ENCODE peak calls at places on chromosome 9, in nine cellular contexts. N is CD8-positive, alpha-beta memory T cell; T is left ventricle myocardium inferior; L is colonic mucosa; Y is mammary epithelial cell; C is GM06990; K is mesendoderm; M is PC-9; I is tibial artery. G is an unnamed sample. For H3K36me3, the result is how much of the 10 kb centered on the place peaks cover.

GRCh38 chr9:108671156-108671555 is 184.6 kb downstream of the ACTL7B start:
- DNase-seq in K (peak), Y (peak), I (no peak), N (no peak), T (no peak), L (no peak), M (no peak), C (no peak), G (no peak)

GRCh38 chr9:88751781-88752180 is 216.8 kb downstream of the NXNL2 start:
- DNase-seq in T (no peak), Y (no peak), C (no peak), N (no peak), K (no peak), M (no peak), L (no peak), I (no peak), G (no peak)

GRCh38 chr9:4465910-4466309 is 24.4 kb upstream of the SLC1A1 start:
- DNase-seq in K (no peak), T (no peak), L (no peak), N (no peak), Y (no peak), C (no peak), M (no peak), I (no peak), G (no peak)

GRCh38 chr9:100222674-100223073 is 123.6 kb downstream of the INVS start:
- DNase-seq in K (peak), T (no peak), L (no peak), M (no peak), N (no peak), I (no peak), C (no peak), Y (peak), G (no peak)

GRCh38 chr9:102966999-102967398 is 28.1 kb upstream of the CYLC2 start:
- DNase-seq in T (no peak), C (no peak), K (no peak), M (no peak), I (no peak), N (no peak), L (no peak), Y (no peak), G (no peak)

GRCh38 chr9:18549772-18550171 is 75.8 kb downstream of the ADAMTSL1 start:
- DNase-seq in C (no peak), N (no peak), K (no peak), M (no peak), T (no peak), L (no peak), Y (peak), I (no peak), G (no peak)

GRCh38 chr9:21875893-21876292 is 73.5 kb downstream of the MTAP start:
- DNase-seq in T (no peak), C (no peak), K (no peak), Y (no peak), N (no peak), I (no peak), M (no peak), L (no peak), G (no peak)

GRCh38 chr9:76403352-76403751 is 9.1 kb upstream of the RFK start:
- DNase-seq in K (peak), C (peak), M (no peak), Y (peak), T (no peak), L (no peak), I (no peak), N (no peak), G (no peak)

GRCh38 chr9:134396825-134397224 is 70.6 kb downstream of the RXRA start:
- DNase-seq in T (no peak), L (no peak), M (no peak), I (no peak), K (no peak), C (peak), Y (no peak), N (peak), G (no peak)

GRCh38 chr9:91425270-91425669 is 1.6 kb upstream of the NFIL3 start:
- DNase-seq in M (no peak), T (no peak), K (no peak), L (no peak), I (no peak), C (no peak), Y (no peak), N (no peak), G (no peak)

GRCh38 chr9:88747768-88748167 is 212.8 kb downstream of the NXNL2 start:
- DNase-seq in N (no peak), L (peak), K (peak), C (no peak), I (peak), M (peak), Y (peak), T (peak), G (no peak)

DNA sequence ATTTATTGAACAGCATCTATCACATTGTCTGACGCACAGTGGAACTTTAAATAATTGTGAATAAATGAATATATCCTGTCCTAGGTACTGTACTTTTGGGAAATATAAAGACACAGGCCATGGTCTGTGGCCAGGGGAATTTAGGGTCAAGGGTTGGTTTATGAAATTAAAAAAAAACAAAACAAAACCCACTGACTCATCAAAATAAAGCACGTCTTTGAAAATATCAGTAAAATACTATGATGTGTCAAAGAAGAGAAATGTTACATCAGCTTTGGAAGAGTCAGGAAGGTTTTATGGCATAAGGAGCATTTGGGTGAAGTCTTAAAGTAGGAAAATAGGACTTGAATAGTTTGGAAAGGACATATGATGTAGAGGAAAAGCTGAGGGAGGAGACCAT is 70.5 kb downstream of the ZNF462 start:
- DNase-seq in C (no peak), L (no peak), I (no peak), Y (no peak), K (no peak), N (no peak), T (no peak), M (no peak), G (no peak)
- H3K36me3 ChIP-seq in C (under half), L (under half), I (half or more), Y (under half), K (under half), N (under half), T (half or more), M (under half), G (under half)

GRCh38 chr9:117184173-117184572 is 230.7 kb downstream of the ASTN2 start:
- DNase-seq in L (no peak), K (peak), M (no peak), T (no peak), I (no peak), Y (no peak), C (no peak), N (no peak), G (no peak)

GRCh38 chr9:117191504-117192375 is 223.1 kb downstream of the ASTN2 start:
- DNase-seq in M (no peak), L (no peak), Y (no peak), I (no peak), C (no peak), K (no peak), T (no peak), N (no peak), G (no peak)

GRCh38 chr9:117188394-117188793 is 226.5 kb downstream of the ASTN2 start:
- DNase-seq in Y (no peak), T (no peak), C (no peak), N (no peak), K (no peak), M (no peak), I (no peak), L (no peak), G (no peak)

GRCh38 chr9:117189121-117189520 is 225.7 kb downstream of the ASTN2 start:
- DNase-seq in Y (peak), L (no peak), T (no peak), N (no peak), K (no peak), C (no peak), I (no peak), M (no peak), G (no peak)

DNA sequence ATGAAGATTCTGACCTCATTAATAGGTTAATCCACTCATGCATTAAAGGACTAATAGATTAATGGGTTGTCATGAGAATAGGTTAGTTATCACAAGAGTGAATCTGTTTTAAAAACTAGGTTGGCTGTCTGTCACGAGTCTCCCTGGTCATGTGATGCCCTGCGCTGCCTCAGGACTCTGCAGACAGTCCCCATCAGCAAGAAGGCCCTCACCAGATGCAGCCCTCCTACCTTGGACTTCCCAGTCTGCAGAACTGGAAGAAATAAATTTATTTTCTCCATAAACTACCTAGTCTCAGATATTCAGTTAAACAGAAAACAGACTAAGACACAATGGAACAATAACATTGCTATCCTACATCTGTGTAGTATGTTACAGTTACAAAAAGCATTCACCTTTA is 227.4 kb downstream of the ASTN2 start:
- DNase-seq in L (no peak), T (no peak), I (no peak), K (no peak), M (no peak), C (no peak), Y (no peak), N (no peak), G (no peak)
- H3K36me3 ChIP-seq in L (under half), T (under half), I (under half), K (under half), M (under half), C (under half), Y (under half), N (under half), G (under half)

GRCh38 chr9:112025886-112026285 is 129.3 kb downstream of the UGCG start:
- DNase-seq in I (no peak), Y (no peak), K (no peak), C (no peak), T (no peak), L (no peak), M (no peak), N (no peak), G (no peak)
- H3K36me3 ChIP-seq in I (under half), Y (under half), K (under half), C (under half), T (under half), L (under half), M (under half), N (under half), G (under half)

DNA sequence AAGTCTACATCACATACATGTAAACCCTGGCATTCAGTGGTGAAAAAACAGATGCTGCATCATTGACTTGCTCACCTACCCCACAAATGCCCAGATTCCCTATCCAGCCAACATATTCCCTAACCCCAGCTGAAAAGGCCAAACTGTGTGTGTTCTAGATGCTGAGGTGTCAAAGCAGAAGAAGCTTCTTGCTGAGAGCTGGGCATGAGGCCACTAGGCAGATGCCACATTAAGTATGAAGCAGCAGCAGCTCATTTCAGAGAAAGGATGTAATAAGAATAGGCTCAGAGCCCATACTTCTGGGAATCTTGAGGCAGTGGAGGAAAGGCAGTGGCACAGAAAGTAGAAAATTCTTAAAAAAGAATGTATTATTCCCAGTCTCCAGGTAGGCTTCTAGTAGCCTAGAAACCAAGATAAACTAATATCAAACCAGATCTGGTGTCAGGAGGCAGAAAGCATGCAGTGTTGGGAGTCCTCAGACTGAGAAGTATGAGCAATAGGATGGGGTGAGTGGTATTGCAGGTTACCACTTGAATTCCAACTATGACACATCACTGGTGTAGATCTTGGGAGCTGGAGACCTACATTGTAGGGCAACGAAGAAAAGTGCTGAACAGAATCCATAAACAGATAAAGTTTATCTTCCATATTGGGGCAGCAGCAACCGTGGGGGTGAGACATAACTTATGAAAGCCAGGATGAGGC is 71.9 kb upstream of the GRHPR start:
- DNase-seq in M (no peak), K (no peak), Y (peak), N (no peak), L (no peak), T (no peak), C (no peak), I (no peak), G (no peak)
- H3K36me3 ChIP-seq in M (under half), K (under half), Y (under half), N (under half), L (under half), T (under half), C (under half), I (under half), G (under half)

DNA sequence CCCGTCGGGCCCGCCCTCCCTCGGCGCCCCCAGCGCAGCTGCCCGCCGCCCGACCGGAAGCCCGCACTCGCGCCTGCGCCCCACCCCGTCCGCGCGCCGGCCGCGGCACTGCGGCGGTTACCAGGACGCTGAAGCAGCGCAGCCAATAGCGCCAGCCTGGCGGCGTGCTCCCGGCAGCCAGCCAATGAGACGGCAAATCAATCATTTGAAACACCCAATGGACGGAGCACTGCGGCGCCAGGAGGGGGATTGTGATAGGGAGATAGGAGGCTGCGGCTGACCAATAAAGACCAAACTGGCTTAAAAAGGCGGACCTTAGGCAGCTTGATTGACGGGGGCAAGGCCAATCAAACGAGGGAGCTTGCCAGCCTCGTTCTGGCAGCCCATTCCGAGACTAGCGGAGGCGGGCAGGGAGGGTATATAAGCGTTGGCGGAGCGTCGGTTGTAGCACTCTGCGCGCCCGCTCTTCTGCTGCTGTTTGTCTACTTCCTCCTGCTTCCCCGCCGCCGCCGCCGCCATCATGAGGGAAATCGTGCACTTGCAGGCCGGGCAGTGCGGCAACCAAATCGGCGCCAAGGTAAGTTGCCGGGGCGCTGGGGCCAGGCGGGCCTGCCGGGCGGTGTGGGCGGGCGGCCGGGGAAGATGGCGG is at the start of gene TUBB4B:
- DNase-seq in Y (peak), T (peak), C (peak), M (peak), I (peak), L (peak), N (peak), K (peak), G (peak)
- H3K36me3 ChIP-seq in Y (under half), T (under half), C (under half), M (under half), I (under half), L (under half), N (under half), K (under half), G (under half)

GRCh38 chr9:92639791-92640271 is 30.1 kb downstream of the IPPK start:
- DNase-seq in Y (no peak), N (no peak), K (no peak), T (no peak), C (no peak), I (no peak), L (no peak), M (no peak), G (no peak)
- H3K36me3 ChIP-seq in Y (under half), N (under half), K (under half), T (half or more), C (under half), I (half or more), L (under half), M (under half), G (half or more)